ENCODE peak calls at places on chromosome 16, in four cellular contexts. J is WTC11, L is K562, G is HepG2. K is an unnamed sample.

GRCh38 chr16:12612598-12613101 is 191.0 kb downstream of the CPPED1 start:
- DNase-seq in J (no peak), L (peak), G (peak), K (no peak)

GRCh38 chr16:63458842-63459241 is 1422.6 kb upstream of the CDH8 start:
- DNase-seq in J (no peak), L (no peak), G (no peak), K (no peak)

GRCh38 chr16:27355610-27356009 is 41.8 kb downstream of the IL4R start:
- DNase-seq in J (peak), L (peak), G (peak), K (peak)

GRCh38 chr16:12488371-12488770 is 315.3 kb downstream of the CPPED1 start:
- DNase-seq in J (no peak), L (no peak), G (no peak), K (no peak)

GRCh38 chr16:3021449-3022207 is 1.5 kb downstream of the TNFRSF12A start:
- DNase-seq in J (peak), L (peak), G (peak), K (peak)

GRCh38 chr16:9225527-9226316 is 134.3 kb downstream of the HAPSTR1 start:
- DNase-seq in J (peak), L (peak), G (peak), K (peak)

GRCh38 chr16:50490828-50491227 is 57.4 kb upstream of the NKD1 start:
- DNase-seq in J (no peak), L (no peak), G (no peak), K (no peak)

GRCh38 chr16:53952215-53953208 is 248.6 kb downstream of the FTO start:
- DNase-seq in J (no peak), L (no peak), G (no peak), K (no peak)

GRCh38 chr16:55470533-55471371 is 8.2 kb upstream of the MMP2 start:
- DNase-seq in J (no peak), L (no peak), G (no peak), K (no peak)

GRCh38 chr16:66267287-66268137 is 99.0 kb upstream of the CDH5 start:
- DNase-seq in J (no peak), L (no peak), G (no peak), K (no peak)
- TF ChIP-seq SP1 in J (no peak), L (no peak), G (no peak), K (no peak)

DNA sequence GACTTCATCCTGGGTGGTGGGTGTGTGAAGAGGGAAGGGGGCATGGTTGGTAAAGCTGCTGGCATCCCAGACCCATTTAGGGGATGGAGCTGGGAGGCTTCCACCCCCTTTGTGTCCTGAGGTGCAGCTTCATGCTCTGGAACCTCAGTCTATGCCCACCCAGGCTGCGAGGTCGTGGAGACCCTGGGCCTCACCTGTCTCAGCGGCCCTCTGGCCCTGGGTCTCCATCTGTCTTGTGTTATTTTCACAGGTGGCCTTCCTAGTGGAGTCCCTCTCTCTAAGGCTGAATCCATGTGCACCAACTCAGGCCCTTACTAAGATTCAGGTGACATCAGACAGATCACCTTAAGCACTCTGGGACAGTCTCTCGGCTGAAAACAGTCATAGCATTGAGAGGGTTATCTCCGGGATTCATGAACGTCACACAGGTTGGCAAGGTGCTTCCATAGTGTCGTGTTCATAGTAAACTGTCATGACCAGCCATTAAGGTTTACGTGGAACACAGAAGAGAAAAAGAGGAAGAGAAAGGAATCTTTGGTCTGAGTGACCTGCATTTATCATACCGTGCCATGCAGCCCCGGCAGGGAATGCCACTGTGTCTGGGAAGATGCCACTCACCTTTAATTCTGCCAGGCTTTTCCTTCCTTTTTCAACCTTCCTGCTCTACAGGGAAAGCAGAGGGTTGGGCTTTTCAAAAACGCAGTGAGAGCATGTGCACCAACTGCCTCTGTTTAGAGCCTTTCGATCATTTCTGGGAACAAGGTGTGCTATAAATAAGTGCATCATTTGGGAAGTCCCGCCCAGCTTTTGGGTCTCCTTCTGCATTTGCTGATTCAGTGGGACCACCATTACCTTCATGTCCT is 4.5 kb upstream of the FOXL1 start:
- DNase-seq in J (no peak), L (no peak), G (no peak), K (no peak)
- TF ChIP-seq ELF4 in J (no peak), L (no peak), G (no peak), K (no peak)

GRCh38 chr16:76574651-76575050 is 297.4 kb downstream of the CNTNAP4 start:
- DNase-seq in J (no peak), L (no peak), G (peak), K (no peak)
- TF ChIP-seq SP1 in J (no peak), L (no peak), G (no peak), K (no peak)

DNA sequence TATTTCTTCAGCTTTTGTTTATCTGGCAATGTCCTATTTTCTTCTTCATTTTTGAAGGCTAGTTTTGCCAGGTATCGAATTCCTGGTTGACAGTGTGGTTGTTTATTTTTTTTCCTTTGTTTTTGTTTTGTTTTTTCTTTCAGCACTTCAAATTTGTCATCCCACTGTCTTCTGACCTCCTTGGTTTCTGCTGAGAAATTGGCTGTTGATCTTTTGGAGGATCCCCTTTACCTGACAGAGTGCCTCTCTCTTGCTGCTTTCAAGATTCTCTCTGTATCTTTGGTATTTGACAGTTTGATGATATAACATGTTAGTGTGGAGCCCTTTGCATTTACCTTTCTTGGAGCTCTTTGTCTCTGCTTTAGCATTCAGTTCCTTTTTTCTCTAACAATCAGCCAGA is 9.6 kb upstream of the ATF7IP2 start:
- DNase-seq in J (no peak), L (no peak), G (no peak), K (no peak)
- TF ChIP-seq ELF4 in J (no peak), L (no peak), G (no peak), K (no peak)

DNA sequence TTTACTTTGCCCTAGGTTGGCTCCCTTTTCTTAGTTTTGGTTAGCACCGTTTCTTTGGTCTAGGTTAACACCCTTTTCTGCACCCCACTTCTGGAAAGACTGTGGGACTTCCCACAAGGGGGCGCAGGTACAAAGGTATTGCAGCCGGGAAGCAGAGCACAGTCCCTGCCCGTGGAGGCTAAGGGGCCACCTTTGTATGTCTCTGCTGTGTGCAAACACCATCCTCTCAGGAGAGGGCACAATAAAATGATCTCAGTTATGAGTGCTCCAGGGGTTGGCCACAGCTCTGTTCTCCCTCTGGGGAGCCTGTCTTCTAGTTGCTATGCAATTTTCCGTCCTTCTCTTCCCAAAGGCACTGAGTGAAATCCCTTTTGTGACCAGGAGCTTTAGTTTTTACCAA is 28.4 kb upstream of the TMC5 start:
- DNase-seq in J (peak), L (peak), G (peak), K (peak)
- TF ChIP-seq SP1 in J (no peak), L (no peak), G (no peak), K (no peak)

GRCh38 chr16:73060948-73061495 is 13.1 kb upstream of the ZFHX3 start:
- DNase-seq in J (no peak), L (no peak), G (no peak), K (no peak)
- TF ChIP-seq ELF4 in J (no peak), L (no peak), G (no peak), K (no peak)

DNA sequence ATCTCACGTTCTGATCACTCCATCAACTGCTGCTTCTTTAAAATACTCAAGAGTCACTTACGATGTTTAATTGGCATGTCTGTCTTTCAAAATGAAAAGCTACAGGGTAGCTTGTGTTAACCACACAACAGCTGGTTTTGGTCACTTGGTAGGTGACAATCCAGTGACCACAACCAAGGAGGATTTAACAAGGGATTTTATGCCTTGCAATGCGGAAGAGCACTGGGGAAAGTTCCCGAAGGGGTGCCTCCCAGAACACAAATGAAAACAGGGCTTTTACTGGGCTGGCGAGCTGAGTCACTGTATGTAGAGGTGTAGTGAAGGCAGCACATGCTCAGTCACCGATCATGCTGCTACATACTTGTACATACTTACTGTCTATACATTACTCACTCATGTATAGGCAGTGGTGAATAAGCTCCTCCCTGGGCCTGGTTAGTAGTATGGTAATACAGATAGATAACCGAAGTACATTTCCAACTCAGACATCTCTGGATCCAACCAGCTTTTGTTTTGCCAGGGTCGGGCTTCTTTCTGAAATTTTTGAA is 483.5 kb downstream of the CDH13 start:
- DNase-seq in J (no peak), L (no peak), G (no peak), K (no peak)
- TF ChIP-seq SP1 in J (no peak), L (no peak), G (no peak), K (no peak)

DNA sequence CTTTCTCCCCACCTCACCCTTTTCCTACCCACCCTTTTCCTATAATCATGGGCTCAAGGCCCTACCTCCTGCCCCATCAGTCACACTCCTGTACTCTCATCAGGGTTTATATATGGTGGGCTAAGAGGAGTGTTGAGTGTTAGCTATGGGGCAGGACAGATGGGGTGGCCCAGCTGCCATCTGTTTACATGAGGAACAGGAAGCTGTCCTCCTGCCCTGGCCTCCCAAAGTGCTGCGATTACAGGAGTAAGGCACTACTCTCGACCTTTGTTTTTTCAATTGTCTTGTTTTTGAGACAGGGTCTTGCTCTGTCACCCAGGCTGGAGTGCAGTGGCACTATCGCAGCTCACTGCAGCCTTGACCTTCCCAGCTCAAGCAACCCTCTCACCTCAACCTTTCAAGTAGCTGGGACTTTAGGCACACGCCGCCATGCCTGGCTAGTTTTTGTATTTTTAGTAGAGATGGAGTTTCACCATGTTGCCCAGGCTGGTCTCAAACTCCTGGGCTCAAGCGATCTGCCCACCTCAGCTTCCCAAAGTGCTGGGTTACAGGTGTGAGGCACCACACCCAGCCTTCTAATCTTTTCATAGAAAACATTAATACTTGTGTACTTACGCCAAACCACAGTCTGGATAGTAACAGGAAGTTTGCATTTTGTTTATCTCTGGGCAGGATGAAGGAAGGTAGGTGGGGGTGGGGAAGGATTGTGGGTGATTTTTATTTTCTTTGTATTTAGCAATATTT is 1.6 kb downstream of the TRADD start:
- DNase-seq in J (no peak), L (no peak), G (no peak), K (no peak)
- TF ChIP-seq ELF4 in J (no peak), L (no peak), G (no peak), K (no peak)